ENCODE peak calls at places on chromosomes 16 and 17, in eight cellular contexts. D is mesothelial cell of epicardium, C is right atrium auricular region, G is BE2C, B is fibroblast of the aortic adventitia, Z is left ventricle myocardium inferior, M is psoas muscle, F is neural progenitor cell. A is an unnamed sample.

GRCh38 chr17:42121066-42121769 is at the start of gene KAT2A:
- DNase-seq in D (peak), C (peak), G (peak), B (peak), Z (peak), M (peak), F (peak), A (peak)

GRCh38 chr16:73285336-73285735 is 237.4 kb upstream of the ZFHX3 start:
- DNase-seq in D (no peak), C (no peak), G (no peak), B (no peak), Z (no peak), M (no peak), F (no peak), A (no peak)

GRCh38 chr17:55728833-55729232 is 6.2 kb upstream of the TMEM100 start:
- DNase-seq in D (no peak), C (no peak), G (no peak), B (peak), Z (no peak), M (no peak), F (no peak), A (no peak)

GRCh38 chr17:48022906-48023305 is 14.7 kb downstream of the COPZ2 start:
- DNase-seq in D (no peak), C (no peak), G (no peak), B (no peak), Z (no peak), M (no peak), F (no peak), A (no peak)

GRCh38 chr17:48961516-48962233 is 6.7 kb downstream of the GIP start:
- DNase-seq in D (no peak), C (no peak), G (no peak), B (peak), Z (no peak), M (no peak), F (peak), A (no peak)

GRCh38 chr17:57523926-57524634 is 221.0 kb downstream of the CCDC182 start:
- DNase-seq in D (no peak), C (no peak), G (no peak), B (peak), Z (peak), M (peak), F (no peak), A (no peak)

GRCh38 chr16:48862087-48862532 is 252.1 kb upstream of the N4BP1 start:
- DNase-seq in D (no peak), C (no peak), G (no peak), B (peak), Z (no peak), M (no peak), F (peak), A (no peak)

GRCh38 chr16:68665501-68665900 is 20.4 kb downstream of the CDH3 start:
- DNase-seq in D (no peak), C (no peak), G (no peak), B (no peak), Z (no peak), M (no peak), F (no peak), A (no peak)

GRCh38 chr16:29698484-29699323 is 19.7 kb downstream of the QPRT start:
- DNase-seq in D (no peak), C (no peak), G (no peak), B (no peak), Z (no peak), M (no peak), F (no peak), A (no peak)

GRCh38 chr16:85365120-85365519 is 248.0 kb upstream of the GSE1 start:
- DNase-seq in D (no peak), C (no peak), G (peak), B (no peak), Z (no peak), M (no peak), F (no peak), A (no peak)

GRCh38 chr17:42827472-42827871 is 3.4 kb upstream of the BECN1 start:
- DNase-seq in D (no peak), C (no peak), G (no peak), B (no peak), Z (no peak), M (no peak), F (no peak), A (no peak)

GRCh38 chr16:74650966-74651567 is 15.6 kb downstream of the RFWD3 start:
- DNase-seq in D (no peak), C (no peak), G (peak), B (peak), Z (no peak), M (no peak), F (peak), A (no peak)
- TF ChIP-seq CTCF in D (peak), C (peak), G (peak), B (peak), Z (peak), M (peak), F (peak), A (peak)

GRCh38 chr17:77632619-77633018 is 325.9 kb upstream of the TNRC6C start:
- DNase-seq in D (no peak), C (no peak), G (no peak), B (no peak), Z (no peak), M (no peak), F (no peak), A (no peak)
- TF ChIP-seq CTCF in D (no peak), C (no peak), G (no peak), B (no peak), Z (no peak), M (no peak), F (no peak), A (no peak)

GRCh38 chr17:7502987-7503386 is 18.8 kb downstream of the POLR2A start:
- DNase-seq in D (no peak), C (no peak), G (peak), B (no peak), Z (no peak), M (no peak), F (peak), A (peak)
- TF ChIP-seq CTCF in D (no peak), C (peak), G (peak), B (peak), Z (no peak), M (no peak), F (peak), A (no peak)

GRCh38 chr17:80891096-80892018 is 100.3 kb upstream of the CHMP6 start:
- DNase-seq in D (no peak), C (no peak), G (peak), B (peak), Z (no peak), M (peak), F (no peak), A (no peak)
- TF ChIP-seq CTCF in D (no peak), C (no peak), G (no peak), B (no peak), Z (no peak), M (no peak), F (no peak), A (no peak)

GRCh38 chr17:81401727-81402529 is 6.7 kb downstream of the BAHCC1 start:
- DNase-seq in D (no peak), C (no peak), G (peak), B (peak), Z (peak), M (peak), F (peak), A (peak)
- TF ChIP-seq CTCF in D (no peak), C (peak), G (peak), B (peak), Z (peak), M (peak), F (peak), A (no peak)

GRCh38 chr16:383326-384020 is 1.7 kb upstream of the PGAP6 start:
- DNase-seq in D (no peak), C (no peak), G (peak), B (no peak), Z (no peak), M (no peak), F (peak), A (no peak)

GRCh38 chr16:391885-392335 is 5.1 kb upstream of the NME4 start:
- DNase-seq in D (no peak), C (no peak), G (peak), B (peak), Z (no peak), M (peak), F (peak), A (peak)

GRCh38 chr16:381788-382717 is at the start of gene PGAP6:
- DNase-seq in D (no peak), C (no peak), G (peak), B (peak), Z (peak), M (peak), F (peak), A (peak)

GRCh38 chr16:389317-389716 is 7.5 kb upstream of the PGAP6 start:
- DNase-seq in D (no peak), C (no peak), G (no peak), B (no peak), Z (no peak), M (no peak), F (no peak), A (no peak)

GRCh38 chr16:386641-387156 is 4.9 kb upstream of the PGAP6 start:
- DNase-seq in D (no peak), C (no peak), G (no peak), B (no peak), Z (no peak), M (no peak), F (no peak), A (no peak)
- TF ChIP-seq CTCF in D (no peak), C (peak), G (no peak), B (no peak), Z (no peak), M (no peak), F (peak), A (no peak)

A was measured in glutamatergic neuron.